ENCODE peak calls at places on chromosome 2, in seven cellular contexts. M is IMR-90; B is sigmoid colon; V is A549; O is psoas muscle; C is CD8-positive, alpha-beta T cell; R is CD8-positive, alpha-beta memory T cell. K is an unnamed sample.

GRCh38 chr2:102736174-102736606 is 25.6 kb upstream of the TMEM182 start:
- DNase-seq in B (no peak), C (no peak), M (peak; percentile 20), R (peak; percentile 49), V (peak; percentile 22), O (no peak), K (no peak)

GRCh38 chr2:2098458-2099167 is 232.5 kb downstream of the MYT1L start:
- DNase-seq in B (no peak), O (no peak), C (no peak), R (no peak), V (no peak), M (no peak), K (no peak)

GRCh38 chr2:46184794-46185583 is 112.2 kb upstream of the EPAS1 start:
- DNase-seq in R (no peak), C (no peak), B (no peak), O (no peak), V (peak; percentile 35), M (no peak), K (no peak)

GRCh38 chr2:41540268-41540963 is 507.4 kb upstream of the PKDCC start:
- DNase-seq in C (no peak), R (no peak), M (no peak), V (no peak), B (no peak), O (no peak), K (no peak)

GRCh38 chr2:40434638-40435296 is 17.1 kb downstream of the SLC8A1 start:
- DNase-seq in M (peak; percentile 93), O (no peak), R (no peak), B (no peak), V (peak; percentile 91), C (no peak), K (no peak)

GRCh38 chr2:153074207-153074606 is 355.8 kb downstream of the ARL6IP6 start:
- DNase-seq in V (no peak), M (no peak), O (no peak), C (no peak), B (no peak), R (no peak), K (no peak)

GRCh38 chr2:45946023-45946422 is 294.5 kb downstream of the PRKCE start:
- DNase-seq in O (no peak), M (peak; percentile 84), C (no peak), R (no peak), B (no peak), V (peak; percentile 53), K (no peak)

GRCh38 chr2:70978388-70979357 is at the start of gene ANKRD53:
- DNase-seq in B (peak; percentile 80), C (no peak), R (peak; percentile 46), M (no peak), V (no peak), O (peak; percentile 78), K (peak; percentile 44)

GRCh38 chr2:63785096-63785495 is 56.6 kb upstream of the UGP2 start:
- DNase-seq in M (no peak), V (no peak), R (no peak), O (no peak), C (no peak), B (no peak), K (no peak)

GRCh38 chr2:162582357-162582798 is 238.4 kb downstream of the GCA start:
- DNase-seq in O (no peak), C (no peak), V (peak; percentile 66), M (no peak), B (no peak), R (no peak), K (no peak)

GRCh38 chr2:205646680-205647079 is 35.6 kb upstream of the NRP2 start:
- DNase-seq in M (no peak), C (no peak), R (no peak), B (no peak), V (no peak), O (no peak), K (no peak)

GRCh38 chr2:240947176-240947575 is 41.0 kb downstream of the CROCC2 start:
- DNase-seq in B (peak; percentile 13), C (no peak), V (no peak), O (no peak), M (no peak), R (no peak), K (no peak)

GRCh38 chr2:215983581-215984351 is 29.6 kb downstream of the MREG start:
- DNase-seq in B (no peak), M (no peak), R (no peak), C (no peak), V (no peak), O (no peak), K (no peak)

GRCh38 chr2:196974970-196975369 is 48.5 kb upstream of the PGAP1 start:
- DNase-seq in R (no peak), O (no peak), B (no peak), V (no peak), M (no peak), C (no peak), K (no peak)

GRCh38 chr2:231524477-231525247 is 5.6 kb downstream of the NMUR1 start:
- DNase-seq in M (no peak), O (no peak), C (no peak), B (peak; percentile 56), V (no peak), R (no peak), K (no peak)

GRCh38 chr2:120656273-120656960 is 79.3 kb upstream of the GLI2 start:
- DNase-seq in M (no peak), R (no peak), V (no peak), C (no peak), O (no peak), B (no peak), K (no peak)

GRCh38 chr2:220365023-220365422 is 737.6 kb downstream of the SLC4A3 start:
- DNase-seq in M (peak; percentile 60), C (no peak), V (no peak), B (no peak), O (no peak), R (no peak), K (no peak)

GRCh38 chr2:58052978-58053377 is 6.4 kb downstream of the VRK2 start:
- DNase-seq in C (no peak), R (no peak), M (no peak), O (no peak), V (no peak), B (no peak), K (no peak)

GRCh38 chr2:24297663-24298062 is 62.7 kb downstream of the ITSN2 start:
- DNase-seq in C (no peak), R (no peak), O (no peak), V (no peak), B (no peak), M (peak; percentile 36), K (no peak)

GRCh38 chr2:24304621-24305020 is 55.7 kb downstream of the ITSN2 start:
- DNase-seq in B (no peak), V (no peak), O (no peak), R (no peak), M (peak; percentile 54), C (no peak), K (no peak)

GRCh38 chr2:24304098-24304497 is 56.2 kb downstream of the ITSN2 start:
- DNase-seq in R (no peak), C (no peak), M (peak; percentile 97), V (no peak), B (peak; percentile 93), O (peak; percentile 90), K (peak; percentile 70)

DNA sequence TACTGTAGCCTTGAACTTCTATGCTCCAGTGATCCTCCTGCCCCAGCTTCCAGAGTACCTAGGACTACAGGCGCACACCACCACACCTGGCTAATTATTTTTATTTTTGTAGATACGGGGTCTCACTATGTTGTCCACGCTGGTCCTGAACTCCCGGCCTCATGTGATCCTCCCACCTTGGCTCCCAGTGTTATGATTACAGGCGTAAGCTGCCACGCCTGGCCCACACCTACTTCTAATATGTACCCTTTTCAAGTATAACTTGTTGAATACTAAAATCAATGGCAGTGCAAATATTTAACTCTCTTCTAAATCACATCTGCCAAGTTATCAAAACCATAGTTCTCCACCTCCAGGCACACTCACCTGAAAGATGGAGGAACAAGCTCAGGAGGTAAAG is 58.7 kb downstream of the ITSN2 start:
- DNase-seq in C (no peak), R (no peak), V (no peak), M (no peak), O (no peak), B (no peak), K (no peak)
- H3K4me1 ChIP-seq in C (no peaks in the 10 kb centered on the region), R (no peaks in the 10 kb centered on the region), V (no peaks in the 10 kb centered on the region), M (peaks cover 7% of the 10 kb centered on the region), O (peaks cover 17% of the 10 kb centered on the region), B (peaks cover 19% of the 10 kb centered on the region), K (peaks cover 3% of the 10 kb centered on the region)

GRCh38 chr2:178528647-178529046 is 48.4 kb downstream of the PLEKHA3 start:
- DNase-seq in B (no peak), C (no peak), V (no peak), R (no peak), O (no peak), M (no peak), K (no peak)
- H3K4me3 ChIP-seq in B (no peak overlapping the region), C (no peak overlapping the region), V (no peak overlapping the region), R (no peak overlapping the region), O (no peak overlapping the region), M (no peak overlapping the region), K (no peak overlapping the region)

GRCh38 chr2:134183679-134184078 is 70.2 kb upstream of the MGAT5 start:
- DNase-seq in R (no peak), O (no peak), B (no peak), M (no peak), V (no peak), C (no peak), K (no peak)

GRCh38 chr2:134185639-134186038 is 68.2 kb upstream of the MGAT5 start:
- DNase-seq in B (no peak), O (no peak), C (no peak), R (no peak), M (no peak), V (no peak), K (no peak)

GRCh38 chr2:134178109-134178877 is 75.6 kb upstream of the MGAT5 start:
- DNase-seq in V (no peak), C (no peak), R (no peak), M (peak; percentile 11), O (no peak), B (no peak), K (no peak)

GRCh38 chr2:134177351-134177931 is 76.4 kb upstream of the MGAT5 start:
- DNase-seq in C (no peak), O (no peak), M (peak; percentile 27), B (no peak), V (no peak), R (no peak), K (no peak)

GRCh38 chr2:134181219-134181618 is 72.7 kb upstream of the MGAT5 start:
- DNase-seq in M (no peak), V (no peak), B (no peak), R (peak; percentile 81), C (peak; percentile 19), O (no peak), K (no peak)
- H3K27ac ChIP-seq in M (no peak overlapping the region), V (no peak overlapping the region), B (no peak overlapping the region), R (no peak overlapping the region), C (peak overlapping the region; percentile 17), O (no peak overlapping the region), K (peak overlapping the region; percentile 41)

GRCh38 chr2:144512421-144513272 is 7.3 kb downstream of the ZEB2 start:
- DNase-seq in C (no peak), B (no peak), V (no peak), O (no peak), M (no peak), R (no peak), K (no peak)

GRCh38 chr2:144511222-144511855 is 8.6 kb downstream of the ZEB2 start:
- DNase-seq in B (no peak), V (no peak), R (no peak), O (no peak), C (no peak), M (no peak), K (no peak)

GRCh38 chr2:144513388-144514100 is 6.4 kb downstream of the ZEB2 start:
- DNase-seq in O (peak; percentile 56), M (peak; percentile 81), R (peak; percentile 59), V (no peak), C (no peak), B (no peak), K (no peak)

GRCh38 chr2:144510206-144510991 is 9.5 kb downstream of the ZEB2 start:
- DNase-seq in V (no peak), C (no peak), B (no peak), R (peak; percentile 81), O (no peak), M (peak; percentile 89), K (no peak)

GRCh38 chr2:144511945-144512344 is 8.0 kb downstream of the ZEB2 start:
- DNase-seq in C (no peak), O (no peak), V (no peak), R (no peak), B (no peak), M (no peak), K (no peak)
- H3K4me1 ChIP-seq in C (peaks cover 26% of the 10 kb centered on the region), O (peaks cover 49% of the 10 kb centered on the region), V (peaks cover 20% of the 10 kb centered on the region), R (peaks cover 36% of the 10 kb centered on the region), B (peaks cover 10% of the 10 kb centered on the region), M (peaks cover 30% of the 10 kb centered on the region), K (peaks cover 7% of the 10 kb centered on the region)

K was measured in lung.